ENCODE peak calls at places on chromosomes 3 and 15, in seven cellular contexts. K is fibroblast of lung, G is kidney, L is cardiac muscle cell, X is A673, H is cardiac fibroblast, O is AG04450. I is an unnamed sample.

GRCh38 chr15:58241872-58242271 is 103.7 kb downstream of the AQP9 start:
- DNase-seq in K (no peak), G (no peak), L (peak), X (no peak), H (no peak), O (no peak), I (peak)

GRCh38 chr3:193451881-193452280 is 73.3 kb upstream of the ATP13A5 start:
- DNase-seq in K (peak), G (no peak), L (no peak), X (no peak), H (no peak), O (no peak), I (no peak)

GRCh38 chr3:46979958-46980497 is 562 bp downstream of the NBEAL2 start:
- DNase-seq in K (no peak), G (peak), L (peak), X (no peak), H (no peak), O (no peak), I (no peak)

GRCh38 chr3:111861396-111861795 is 2.3 kb downstream of the PHLDB2 start:
- DNase-seq in K (peak), G (no peak), L (no peak), X (no peak), H (peak), O (no peak), I (no peak)

GRCh38 chr3:154018100-154018696 is 103.0 kb upstream of the ARHGEF26 start:
- DNase-seq in K (peak), G (no peak), L (peak), X (peak), H (peak), O (no peak), I (peak)

GRCh38 chr3:49903451-49904424 is at the start of gene MST1R:
- DNase-seq in K (no peak), G (peak), L (peak), X (no peak), H (peak), O (no peak), I (no peak)

GRCh38 chr15:40291088-40291574 is 8.3 kb upstream of the ANKRD63 start:
- DNase-seq in K (peak), G (no peak), L (peak), X (peak), H (peak), O (peak), I (peak)

GRCh38 chr3:134457331-134458125 is 28.3 kb downstream of the ANAPC13 start:
- DNase-seq in K (no peak), G (no peak), L (no peak), X (no peak), H (no peak), O (no peak), I (peak)

GRCh38 chr3:100331660-100332059 is 2.9 kb upstream of the NIT2 start:
- DNase-seq in K (no peak), G (no peak), L (no peak), X (no peak), H (no peak), O (no peak), I (no peak)

GRCh38 chr3:13379191-13379830 is 40.8 kb downstream of the NUP210 start:
- DNase-seq in K (peak), G (no peak), L (peak), X (no peak), H (peak), O (peak), I (peak)

GRCh38 chr15:90362936-90363212 is 10.8 kb downstream of the ZNF774 start:
- DNase-seq in K (peak), G (no peak), L (no peak), X (peak), H (peak), O (peak), I (peak)

GRCh38 chr3:185070491-185071335 is 82.1 kb downstream of the C3orf70 start:
- DNase-seq in K (peak), G (no peak), L (peak), X (peak), H (peak), O (no peak), I (peak)

DNA sequence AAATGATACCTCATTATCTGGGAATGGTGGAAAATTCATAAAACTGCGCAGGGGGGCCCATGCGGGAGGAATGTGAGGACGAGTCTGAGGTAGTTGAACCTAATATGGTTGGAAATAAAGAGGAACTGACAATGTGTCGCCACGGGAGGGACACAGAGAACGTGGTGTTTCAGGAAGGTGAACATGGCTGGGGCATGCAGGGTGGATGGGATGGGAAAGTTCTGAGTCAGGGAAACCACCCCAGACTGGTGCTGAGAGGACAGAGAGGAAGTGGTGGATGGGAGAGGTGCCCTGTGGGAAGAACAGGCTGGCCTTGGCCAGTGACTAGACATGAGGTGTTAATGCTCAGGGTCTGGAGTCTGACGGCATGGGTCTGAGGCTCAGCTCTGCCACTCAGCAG is 137.1 kb upstream of the WNT5A start:
- DNase-seq in K (peak), G (peak), L (no peak), X (no peak), H (no peak), O (no peak), I (peak)
- TF ChIP-seq CTCF in K (no peak), G (no peak), L (no peak), X (no peak), H (no peak), O (no peak), I (no peak)

GRCh38 chr15:100241572-100242479 is 99.9 kb downstream of the ADAMTS17 start:
- DNase-seq in K (peak), G (no peak), L (no peak), X (no peak), H (peak), O (no peak), I (no peak)
- H3K4me3 ChIP-seq in K (no peak), G (no peak), L (no peak), X (no peak), H (no peak), O (no peak), I (no peak)

GRCh38 chr3:34886443-34886842 is 752.9 kb upstream of the ARPP21 start:
- DNase-seq in K (no peak), G (no peak), L (no peak), X (no peak), H (no peak), O (no peak), I (no peak)

GRCh38 chr3:34881026-34881425 is 758.3 kb upstream of the ARPP21 start:
- DNase-seq in K (peak), G (no peak), L (no peak), X (no peak), H (no peak), O (no peak), I (no peak)

GRCh38 chr3:34878488-34878887 is 760.8 kb upstream of the ARPP21 start:
- DNase-seq in K (no peak), G (no peak), L (no peak), X (no peak), H (no peak), O (no peak), I (no peak)

GRCh38 chr3:34876997-34877396 is 762.3 kb upstream of the ARPP21 start:
- DNase-seq in K (no peak), G (no peak), L (no peak), X (no peak), H (no peak), O (no peak), I (no peak)

DNA sequence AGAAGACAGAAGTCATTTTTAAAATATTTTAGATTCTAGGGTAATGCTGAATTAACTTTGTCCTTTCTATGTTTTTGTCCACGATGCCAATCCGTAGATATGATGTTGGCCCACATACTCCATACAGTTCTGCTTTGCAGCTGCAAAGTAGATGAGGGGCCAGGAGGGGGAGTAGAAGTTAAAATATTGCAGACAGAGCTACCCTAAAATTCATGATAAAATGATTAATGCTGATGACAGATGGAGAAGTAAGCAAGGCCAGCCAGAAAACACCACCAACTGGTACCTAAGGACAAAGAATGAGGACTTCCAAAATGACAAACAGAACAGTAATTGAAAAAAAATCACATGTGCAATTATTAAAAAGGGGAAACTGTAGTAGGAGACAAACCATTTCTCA is 756.6 kb upstream of the ARPP21 start:
- DNase-seq in K (no peak), G (no peak), L (peak), X (peak), H (peak), O (no peak), I (no peak)
- TF ChIP-seq CTCF in K (no peak), G (no peak), L (peak), X (peak), H (no peak), O (no peak), I (no peak)

DNA sequence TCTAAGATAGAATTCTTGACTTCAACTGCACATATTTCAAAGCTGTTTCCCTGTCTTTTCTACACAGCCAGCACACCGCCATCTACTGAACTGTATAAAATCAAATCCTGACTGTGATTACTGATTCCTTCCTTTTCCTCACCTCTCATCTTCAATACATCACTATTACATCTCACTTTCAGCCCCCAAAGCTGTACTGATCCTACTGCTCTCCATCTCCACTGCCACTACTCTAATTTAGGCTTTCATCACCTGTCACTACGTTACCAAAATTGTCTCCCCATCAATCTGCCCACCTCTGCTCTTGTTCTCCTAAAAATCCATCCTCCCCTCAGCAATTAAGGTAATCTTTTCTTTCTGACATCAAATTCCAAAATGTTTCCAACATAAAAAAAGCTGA is 4.5 kb upstream of the CCDC39 start:
- DNase-seq in K (no peak), G (no peak), L (no peak), X (no peak), H (no peak), O (no peak), I (no peak)
- H3K4me3 ChIP-seq in K (no peak), G (no peak), L (no peak), X (no peak), H (no peak), O (no peak), I (no peak)

GRCh38 chr15:80695911-80696651 is 971 bp downstream of the ABHD17C start:
- DNase-seq in K (peak), G (peak), L (peak), X (no peak), H (peak), O (no peak), I (no peak)
- TF ChIP-seq CTCF in K (peak), G (peak), L (peak), X (no peak), H (peak), O (peak), I (peak)

DNA sequence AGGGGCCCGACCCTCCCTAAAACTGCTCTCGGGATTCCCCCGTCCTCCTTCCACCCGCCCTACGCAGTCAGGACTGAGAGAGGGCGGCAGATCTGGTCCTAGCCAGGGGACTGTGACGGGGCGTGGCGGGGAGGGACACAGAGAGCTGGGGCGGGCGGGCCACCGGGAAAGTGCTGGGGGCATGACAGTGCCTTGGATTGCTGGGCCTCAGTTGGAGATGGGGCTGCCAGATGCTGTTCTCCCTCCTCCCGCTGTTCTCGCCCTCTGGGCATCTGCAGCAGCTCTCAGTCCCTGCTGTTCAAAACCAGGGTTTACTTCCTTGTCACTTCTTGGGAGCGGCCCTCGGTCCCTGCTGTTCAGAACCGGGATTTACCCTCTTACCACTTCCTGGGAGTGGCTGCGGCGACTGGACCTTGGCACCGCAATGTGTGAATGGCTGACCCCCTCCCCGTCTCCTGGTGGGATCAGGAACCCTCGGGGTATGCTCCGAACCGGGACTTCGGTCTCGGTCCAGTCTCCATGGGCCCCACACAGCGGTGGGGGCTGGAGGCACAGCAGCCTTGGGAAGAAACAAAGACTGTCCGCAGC is 1.8 kb upstream of the RPP25 start:
- DNase-seq in K (no peak), G (peak), L (peak), X (peak), H (peak), O (no peak), I (peak)
- H3K4me3 ChIP-seq in K (peak), G (peak), L (peak), X (peak), H (peak), O (no peak), I (peak)

GRCh38 chr3:171456765-171457164 is 3.4 kb downstream of the TNIK start:
- DNase-seq in K (no peak), G (no peak), L (no peak), X (no peak), H (no peak), O (no peak), I (no peak)

GRCh38 chr3:171455603-171456550 is 4.3 kb downstream of the TNIK start:
- DNase-seq in K (no peak), G (no peak), L (no peak), X (no peak), H (no peak), O (no peak), I (no peak)

GRCh38 chr3:171454026-171454425 is 6.2 kb downstream of the TNIK start:
- DNase-seq in K (no peak), G (no peak), L (no peak), X (no peak), H (no peak), O (no peak), I (no peak)

GRCh38 chr3:171451915-171452707 is 8.1 kb downstream of the TNIK start:
- DNase-seq in K (no peak), G (no peak), L (no peak), X (no peak), H (no peak), O (no peak), I (no peak)

DNA sequence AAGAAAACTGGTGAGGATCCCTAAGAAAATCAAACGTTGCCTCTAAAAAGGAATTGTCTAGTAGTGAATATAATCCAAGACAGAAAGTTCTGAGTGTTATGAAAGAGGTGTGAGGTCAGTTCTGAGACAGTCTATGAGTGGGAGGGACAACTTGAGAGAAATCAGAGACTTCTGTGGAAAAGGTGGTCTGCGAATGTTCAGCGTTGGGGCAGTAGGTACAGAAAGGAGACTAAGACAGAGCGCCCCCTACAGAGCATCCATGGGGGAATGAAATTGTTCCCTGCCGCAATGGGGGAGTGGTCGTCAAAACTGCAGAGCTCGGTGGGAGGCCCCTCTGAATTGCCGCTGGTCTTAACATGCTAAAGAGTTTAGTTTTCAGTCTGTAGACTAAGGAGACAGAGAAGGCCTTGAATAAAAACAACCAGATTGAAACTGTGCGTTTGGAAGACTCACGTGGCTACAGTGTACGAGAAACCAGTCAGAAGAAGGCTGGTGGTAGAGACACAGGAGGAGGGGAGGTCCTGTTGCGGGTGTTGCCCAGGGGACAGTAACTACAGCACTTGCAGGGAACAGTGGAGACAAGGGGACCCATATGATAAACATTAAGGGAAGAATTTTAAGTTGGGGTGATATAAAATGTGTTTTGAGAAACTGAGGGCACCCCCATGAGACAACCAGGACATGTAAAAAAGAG is 6.9 kb downstream of the TNIK start:
- DNase-seq in K (no peak), G (no peak), L (peak), X (peak), H (no peak), O (no peak), I (no peak)
- TF ChIP-seq CTCF in K (peak), G (no peak), L (peak), X (peak), H (no peak), O (peak), I (no peak)

I was measured in AG10803.